ENCODE peak calls at places on chromosomes 12 and 14, in seven cellular contexts. One of them, this sample, is unnamed.

GRCh38 chr12:131095826-131096680 is 142.3 kb downstream of the ADGRD1 start:
- DNase-seq in MCF 10A: no peak
- DNase-seq in EL: no peak
- DNase-seq in epithelial cell of esophagus: no peak
- DNase-seq in H1: no peak
- DNase-seq in HEK293T: no peak
- DNase-seq in heart right ventricle: no peak
- DNase-seq in this sample: no peak

GRCh38 chr12:94732367-94732990 is 82.1 kb upstream of the TMCC3 start:
- DNase-seq in MCF 10A: no peak
- DNase-seq in EL: no peak
- DNase-seq in epithelial cell of esophagus: no peak
- DNase-seq in H1: no peak
- DNase-seq in HEK293T: no peak
- DNase-seq in heart right ventricle: no peak
- DNase-seq in this sample: no peak

GRCh38 chr12:96047151-96047620 is 11.8 kb upstream of the LTA4H start:
- DNase-seq in MCF 10A: no peak
- DNase-seq in EL: no peak
- DNase-seq in epithelial cell of esophagus: peak; percentile 52
- DNase-seq in H1: no peak
- DNase-seq in HEK293T: no peak
- DNase-seq in heart right ventricle: no peak
- DNase-seq in this sample: no peak

GRCh38 chr12:56631790-56632700 is 1.9 kb upstream of the BAZ2A start:
- DNase-seq in MCF 10A: peak; percentile 48
- DNase-seq in EL: peak; percentile 65
- DNase-seq in epithelial cell of esophagus: peak; percentile 74
- DNase-seq in H1: no peak
- DNase-seq in HEK293T: peak; percentile 48
- DNase-seq in heart right ventricle: peak; percentile 74
- DNase-seq in this sample: no peak

GRCh38 chr12:121781751-121782615 is 11.5 kb downstream of the RHOF start:
- DNase-seq in MCF 10A: peak; percentile 61
- DNase-seq in EL: peak; percentile 31
- DNase-seq in epithelial cell of esophagus: peak; percentile 78
- DNase-seq in H1: no peak
- DNase-seq in HEK293T: no peak
- DNase-seq in heart right ventricle: no peak
- DNase-seq in this sample: no peak

GRCh38 chr12:103523771-103524170 is 28.0 kb upstream of the C12orf42 start:
- DNase-seq in MCF 10A: peak; percentile 13
- DNase-seq in EL: no peak
- DNase-seq in epithelial cell of esophagus: peak; percentile 86
- DNase-seq in H1: no peak
- DNase-seq in HEK293T: no peak
- DNase-seq in heart right ventricle: no peak
- DNase-seq in this sample: no peak

GRCh38 chr12:1277905-1278304 is 286.9 kb downstream of the ERC1 start:
- DNase-seq in MCF 10A: no peak
- DNase-seq in EL: no peak
- DNase-seq in epithelial cell of esophagus: no peak
- DNase-seq in H1: no peak
- DNase-seq in HEK293T: no peak
- DNase-seq in heart right ventricle: no peak
- DNase-seq in this sample: no peak

GRCh38 chr12:126667340-126667739 is 1599.6 kb upstream of the TMEM132C start:
- DNase-seq in MCF 10A: peak; percentile 96
- DNase-seq in EL: peak; percentile 12
- DNase-seq in epithelial cell of esophagus: peak; percentile 54
- DNase-seq in H1: no peak
- DNase-seq in HEK293T: no peak
- DNase-seq in heart right ventricle: no peak
- DNase-seq in this sample: peak; percentile 97

GRCh38 chr14:80491131-80491530 is 279.8 kb upstream of the DIO2 start:
- DNase-seq in MCF 10A: no peak
- DNase-seq in EL: peak; percentile 46
- DNase-seq in epithelial cell of esophagus: no peak
- DNase-seq in H1: peak; percentile 2
- DNase-seq in HEK293T: no peak
- DNase-seq in heart right ventricle: peak; percentile 57
- DNase-seq in this sample: peak; percentile 53

This sample was measured in astrocyte.